ENCODE peak calls at places on chromosomes 12 and 14, in five cellular contexts. One of them, this sample, is unnamed.

GRCh38 chr12:113185180-113186032 is at the start of the genes DDX54 and RITA1:
- DNase-seq in naive thymus-derived CD4-positive, alpha-beta T cell: peak
- DNase-seq in thoracic aorta: no peak
- DNase-seq in substantia nigra: peak
- DNase-seq in endodermal cell: peak
- DNase-seq in this sample: peak

GRCh38 chr12:109130755-109131521 is 14.6 kb downstream of the ACACB start:
- DNase-seq in endodermal cell: peak
- DNase-seq in substantia nigra: no peak
- DNase-seq in thoracic aorta: no peak
- DNase-seq in naive thymus-derived CD4-positive, alpha-beta T cell: no peak
- DNase-seq in this sample: no peak

GRCh38 chr12:14186193-14186502 is 179.3 kb upstream of the ATF7IP start:
- DNase-seq in thoracic aorta: no peak
- DNase-seq in endodermal cell: no peak
- DNase-seq in naive thymus-derived CD4-positive, alpha-beta T cell: no peak
- DNase-seq in substantia nigra: no peak
- DNase-seq in this sample: no peak

GRCh38 chr12:62725781-62726180 is 209.2 kb downstream of the PPM1H start:
- DNase-seq in naive thymus-derived CD4-positive, alpha-beta T cell: no peak
- DNase-seq in endodermal cell: no peak
- DNase-seq in thoracic aorta: no peak
- DNase-seq in substantia nigra: no peak
- DNase-seq in this sample: no peak

GRCh38 chr12:12405882-12406281 is 49.0 kb downstream of the BORCS5 start:
- DNase-seq in substantia nigra: no peak
- DNase-seq in endodermal cell: no peak
- DNase-seq in thoracic aorta: no peak
- DNase-seq in naive thymus-derived CD4-positive, alpha-beta T cell: no peak
- DNase-seq in this sample: no peak

GRCh38 chr14:71533396-71533795 is 398.8 kb upstream of the RGS6 start:
- DNase-seq in thoracic aorta: no peak
- DNase-seq in substantia nigra: no peak
- DNase-seq in naive thymus-derived CD4-positive, alpha-beta T cell: no peak
- DNase-seq in endodermal cell: no peak
- DNase-seq in this sample: no peak

GRCh38 chr12:124273630-124274029 is 21.3 kb upstream of the RFLNA start:
- DNase-seq in endodermal cell: peak
- DNase-seq in naive thymus-derived CD4-positive, alpha-beta T cell: no peak
- DNase-seq in thoracic aorta: no peak
- DNase-seq in substantia nigra: no peak
- DNase-seq in this sample: peak

GRCh38 chr12:106245767-106246166 is 2.1 kb downstream of the CKAP4 start:
- DNase-seq in naive thymus-derived CD4-positive, alpha-beta T cell: no peak
- DNase-seq in substantia nigra: no peak
- DNase-seq in endodermal cell: peak
- DNase-seq in thoracic aorta: no peak
- DNase-seq in this sample: peak

GRCh38 chr12:87112946-87113345 is 856.8 kb upstream of the MGAT4C start:
- DNase-seq in endodermal cell: no peak
- DNase-seq in thoracic aorta: no peak
- DNase-seq in substantia nigra: no peak
- DNase-seq in naive thymus-derived CD4-positive, alpha-beta T cell: no peak
- DNase-seq in this sample: peak

GRCh38 chr14:54893151-54893760 is 9.4 kb downstream of the GCH1 start:
- DNase-seq in thoracic aorta: no peak
- DNase-seq in endodermal cell: no peak
- DNase-seq in naive thymus-derived CD4-positive, alpha-beta T cell: peak
- DNase-seq in substantia nigra: no peak
- DNase-seq in this sample: peak

GRCh38 chr12:126617312-126617711 is 1552.1 kb downstream of the AACS start:
- DNase-seq in thoracic aorta: no peak
- DNase-seq in substantia nigra: no peak
- DNase-seq in naive thymus-derived CD4-positive, alpha-beta T cell: no peak
- DNase-seq in endodermal cell: peak
- DNase-seq in this sample: no peak

GRCh38 chr14:65179918-65180724 is 77.8 kb upstream of the MAX start:
- DNase-seq in substantia nigra: no peak
- DNase-seq in endodermal cell: no peak
- DNase-seq in thoracic aorta: no peak
- DNase-seq in naive thymus-derived CD4-positive, alpha-beta T cell: no peak
- DNase-seq in this sample: peak

GRCh38 chr12:48777501-48778400 is 11.1 kb downstream of the ADCY6 start:
- DNase-seq in thoracic aorta: no peak
- DNase-seq in substantia nigra: no peak
- DNase-seq in endodermal cell: no peak
- DNase-seq in naive thymus-derived CD4-positive, alpha-beta T cell: no peak
- DNase-seq in this sample: no peak

GRCh38 chr12:72144553-72144952 is 127.6 kb upstream of the TRHDE start:
- DNase-seq in substantia nigra: no peak
- DNase-seq in endodermal cell: no peak
- DNase-seq in thoracic aorta: no peak
- DNase-seq in naive thymus-derived CD4-positive, alpha-beta T cell: no peak
- DNase-seq in this sample: no peak

GRCh38 chr12:131242741-131243496 is 289.2 kb downstream of the ADGRD1 start:
- DNase-seq in endodermal cell: peak
- DNase-seq in naive thymus-derived CD4-positive, alpha-beta T cell: no peak
- DNase-seq in thoracic aorta: no peak
- DNase-seq in substantia nigra: no peak
- DNase-seq in this sample: no peak

GRCh38 chr12:11508699-11509098 is 113.3 kb upstream of the PRB2 start:
- DNase-seq in thoracic aorta: no peak
- DNase-seq in endodermal cell: peak
- DNase-seq in substantia nigra: no peak
- DNase-seq in naive thymus-derived CD4-positive, alpha-beta T cell: no peak
- DNase-seq in this sample: peak

GRCh38 chr12:75592086-75592485 is 80.7 kb upstream of the KRR1 start:
- DNase-seq in thoracic aorta: no peak
- DNase-seq in naive thymus-derived CD4-positive, alpha-beta T cell: no peak
- DNase-seq in substantia nigra: no peak
- DNase-seq in endodermal cell: no peak
- DNase-seq in this sample: no peak

GRCh38 chr12:53191096-53191884 is 10.6 kb upstream of the CSAD start:
- DNase-seq in substantia nigra: no peak
- DNase-seq in naive thymus-derived CD4-positive, alpha-beta T cell: no peak
- DNase-seq in endodermal cell: peak
- DNase-seq in thoracic aorta: no peak
- DNase-seq in this sample: no peak

GRCh38 chr12:115135800-115136211 is 451.8 kb upstream of the TBX3 start:
- DNase-seq in thoracic aorta: no peak
- DNase-seq in naive thymus-derived CD4-positive, alpha-beta T cell: no peak
- DNase-seq in endodermal cell: no peak
- DNase-seq in substantia nigra: peak
- DNase-seq in this sample: no peak

GRCh38 chr12:130674676-130675075 is 41.4 kb downstream of the RIMBP2 start:
- DNase-seq in naive thymus-derived CD4-positive, alpha-beta T cell: no peak
- DNase-seq in endodermal cell: no peak
- DNase-seq in thoracic aorta: no peak
- DNase-seq in substantia nigra: no peak
- DNase-seq in this sample: no peak

GRCh38 chr14:76169776-76170175 is 18.1 kb downstream of the GPATCH2L start:
- DNase-seq in substantia nigra: no peak
- DNase-seq in naive thymus-derived CD4-positive, alpha-beta T cell: no peak
- DNase-seq in thoracic aorta: no peak
- DNase-seq in endodermal cell: no peak
- DNase-seq in this sample: peak

GRCh38 chr14:30621354-30621953 is 665 bp upstream of the SCFD1 start:
- DNase-seq in substantia nigra: no peak
- DNase-seq in thoracic aorta: no peak
- DNase-seq in naive thymus-derived CD4-positive, alpha-beta T cell: peak
- DNase-seq in endodermal cell: peak
- DNase-seq in this sample: no peak

GRCh38 chr14:99430491-99430890 is 50.2 kb downstream of the SETD3 start:
- DNase-seq in naive thymus-derived CD4-positive, alpha-beta T cell: no peak
- DNase-seq in endodermal cell: peak
- DNase-seq in thoracic aorta: no peak
- DNase-seq in substantia nigra: no peak
- DNase-seq in this sample: no peak
- H3K27ac ChIP-seq in naive thymus-derived CD4-positive, alpha-beta T cell: no peak
- H3K27ac ChIP-seq in endodermal cell: no peak
- H3K27ac ChIP-seq in thoracic aorta: peak
- H3K27ac ChIP-seq in substantia nigra: no peak
- H3K27ac ChIP-seq in this sample: no peak

GRCh38 chr12:50287271-50287670 is 4.0 kb upstream of the LIMA1 start:
- DNase-seq in thoracic aorta: no peak
- DNase-seq in endodermal cell: no peak
- DNase-seq in naive thymus-derived CD4-positive, alpha-beta T cell: no peak
- DNase-seq in substantia nigra: no peak
- DNase-seq in this sample: no peak

GRCh38 chr12:50283924-50284236 is 560 bp upstream of the LIMA1 start:
- DNase-seq in endodermal cell: no peak
- DNase-seq in thoracic aorta: no peak
- DNase-seq in naive thymus-derived CD4-positive, alpha-beta T cell: no peak
- DNase-seq in substantia nigra: no peak
- DNase-seq in this sample: no peak

GRCh38 chr12:50283230-50283923 is at the start of gene LIMA1:
- DNase-seq in substantia nigra: peak
- DNase-seq in naive thymus-derived CD4-positive, alpha-beta T cell: peak
- DNase-seq in thoracic aorta: peak
- DNase-seq in endodermal cell: peak
- DNase-seq in this sample: peak

GRCh38 chr12:50285253-50285652 is 1.9 kb upstream of the LIMA1 start:
- DNase-seq in substantia nigra: no peak
- DNase-seq in endodermal cell: no peak
- DNase-seq in thoracic aorta: no peak
- DNase-seq in naive thymus-derived CD4-positive, alpha-beta T cell: no peak
- DNase-seq in this sample: no peak

DNA sequence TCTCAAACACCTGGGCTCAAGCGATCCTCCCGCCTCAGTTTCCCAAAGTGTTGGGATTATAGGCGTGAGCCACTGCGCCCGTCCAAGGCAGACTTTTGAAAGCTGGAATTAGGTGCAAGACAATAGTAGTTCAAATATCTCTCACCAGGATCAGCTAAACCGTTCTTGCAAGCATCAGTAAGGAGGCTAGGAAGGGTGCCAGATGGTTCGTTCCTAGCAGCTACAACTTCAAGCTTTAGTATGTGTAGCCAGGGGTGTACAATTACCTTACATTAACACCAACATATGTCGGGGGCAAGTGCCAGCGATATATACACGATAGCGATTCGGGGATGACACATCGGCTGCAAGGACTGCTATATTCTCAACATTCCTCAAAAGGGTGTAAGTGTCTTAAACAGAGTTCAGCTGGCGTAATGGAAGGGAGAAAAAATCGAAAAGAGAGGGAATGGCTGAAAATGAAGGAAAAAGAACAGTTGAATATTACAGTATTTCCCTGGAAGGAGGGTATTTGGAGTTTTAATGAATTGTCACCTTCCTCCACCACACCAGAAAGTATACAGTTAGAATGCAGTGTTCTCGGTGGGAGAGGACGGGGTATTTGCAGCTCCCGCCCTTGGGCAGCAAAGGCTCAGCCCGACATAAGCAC is 615 bp downstream of the LIMA1 start:
- DNase-seq in naive thymus-derived CD4-positive, alpha-beta T cell: peak
- DNase-seq in substantia nigra: no peak
- DNase-seq in thoracic aorta: no peak
- DNase-seq in endodermal cell: no peak
- DNase-seq in this sample: no peak
- H3K27ac ChIP-seq in naive thymus-derived CD4-positive, alpha-beta T cell: peak
- H3K27ac ChIP-seq in substantia nigra: peak
- H3K27ac ChIP-seq in thoracic aorta: peak
- H3K27ac ChIP-seq in endodermal cell: no peak
- H3K27ac ChIP-seq in this sample: no peak

DNA sequence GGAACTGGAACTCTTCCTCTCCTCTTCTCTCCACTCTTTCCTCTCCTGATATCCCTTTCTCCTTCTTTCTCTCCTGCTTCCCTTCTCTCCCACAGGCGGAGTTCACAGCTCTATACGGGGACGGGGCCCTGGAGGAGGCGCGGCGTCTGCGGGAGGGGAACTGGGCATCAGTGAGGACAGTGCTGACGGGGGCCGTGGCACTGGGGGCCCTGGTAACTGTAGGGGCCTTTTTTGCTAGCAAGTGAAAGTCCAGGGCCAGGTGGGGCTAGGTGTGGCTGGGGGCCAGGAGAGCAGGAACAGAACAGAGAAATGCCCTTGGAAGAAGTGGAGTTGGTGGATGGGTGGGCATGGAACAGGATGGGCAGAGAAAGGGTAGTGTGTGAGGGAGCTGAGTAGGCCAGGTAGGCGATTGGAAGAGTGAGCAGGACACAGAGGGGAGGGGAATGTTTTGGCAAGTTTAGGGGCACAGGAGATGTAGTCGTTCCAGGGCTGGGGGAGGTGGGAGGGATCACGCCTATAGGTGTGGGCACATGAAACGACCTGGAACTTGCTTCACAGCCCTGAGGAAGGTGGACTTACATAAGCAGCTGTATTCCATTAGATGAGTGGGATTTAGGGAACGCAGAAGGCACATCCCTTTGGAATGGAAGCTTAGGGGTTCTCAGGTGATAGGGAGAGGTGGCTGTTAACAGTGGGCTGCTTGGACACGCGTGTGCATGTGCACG is 2.2 kb downstream of the BCL2L2 start:
- DNase-seq in naive thymus-derived CD4-positive, alpha-beta T cell: no peak
- DNase-seq in endodermal cell: no peak
- DNase-seq in substantia nigra: no peak
- DNase-seq in thoracic aorta: no peak
- DNase-seq in this sample: no peak
- H3K27ac ChIP-seq in naive thymus-derived CD4-positive, alpha-beta T cell: no peak
- H3K27ac ChIP-seq in endodermal cell: no peak
- H3K27ac ChIP-seq in substantia nigra: no peak
- H3K27ac ChIP-seq in thoracic aorta: no peak
- H3K27ac ChIP-seq in this sample: peak

DNA sequence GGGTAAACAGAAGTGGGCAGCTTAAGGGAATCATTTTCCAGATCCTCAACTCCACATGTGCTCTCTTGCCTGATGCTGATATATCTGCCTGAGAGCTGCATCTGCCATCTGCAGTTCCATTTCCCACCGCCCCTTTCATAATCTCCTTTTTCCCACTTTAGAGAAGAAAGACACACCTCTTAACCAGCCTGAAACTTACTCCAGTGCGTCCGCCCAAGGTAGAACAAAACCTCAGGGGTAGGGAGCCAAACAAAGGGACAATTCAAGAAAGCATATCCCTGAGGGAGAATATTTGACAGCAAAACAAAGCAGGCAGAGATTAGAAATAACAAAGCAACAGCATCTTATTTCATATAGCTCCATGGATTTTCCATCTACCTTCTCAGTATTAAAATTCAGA is 4.3 kb downstream of the MDM1 start:
- DNase-seq in naive thymus-derived CD4-positive, alpha-beta T cell: no peak
- DNase-seq in thoracic aorta: no peak
- DNase-seq in substantia nigra: no peak
- DNase-seq in endodermal cell: no peak
- DNase-seq in this sample: no peak
- H3K27ac ChIP-seq in naive thymus-derived CD4-positive, alpha-beta T cell: no peak
- H3K27ac ChIP-seq in thoracic aorta: no peak
- H3K27ac ChIP-seq in substantia nigra: no peak
- H3K27ac ChIP-seq in endodermal cell: no peak
- H3K27ac ChIP-seq in this sample: no peak

This sample was measured in foreskin keratinocyte.